ENCODE peak calls at places on chromosomes 11 and 22, in six cellular contexts. One of them, this sample, is unnamed.

GRCh38 chr11:119479685-119480275 is 56.8 kb upstream of the THY1 start:
- DNase-seq in astrocyte of the spinal cord: peak; percentile 26
- DNase-seq in dorsolateral prefrontal cortex: no peak
- DNase-seq in IMR-90: peak; percentile 65
- DNase-seq in cardiac fibroblast: peak; percentile 28
- DNase-seq in fibroblast of mammary gland: peak; percentile 42
- DNase-seq in this sample: peak; percentile 48

GRCh38 chr22:23913661-23914353 is 19.6 kb downstream of the MIF start:
- DNase-seq in dorsolateral prefrontal cortex: peak; percentile 100
- DNase-seq in astrocyte of the spinal cord: peak; percentile 99
- DNase-seq in fibroblast of mammary gland: peak; percentile 97
- DNase-seq in cardiac fibroblast: peak; percentile 98
- DNase-seq in IMR-90: peak; percentile 98
- DNase-seq in this sample: peak; percentile 99

GRCh38 chr22:41286639-41287091 is 678 bp upstream of the RANGAP1 start:
- DNase-seq in dorsolateral prefrontal cortex: no peak
- DNase-seq in fibroblast of mammary gland: peak; percentile 25
- DNase-seq in IMR-90: peak; percentile 38
- DNase-seq in astrocyte of the spinal cord: no peak
- DNase-seq in cardiac fibroblast: peak; percentile 48
- DNase-seq in this sample: no peak

GRCh38 chr11:69259072-69259471 is 34.9 kb upstream of the MYEOV start:
- DNase-seq in dorsolateral prefrontal cortex: no peak
- DNase-seq in cardiac fibroblast: no peak
- DNase-seq in IMR-90: no peak
- DNase-seq in astrocyte of the spinal cord: no peak
- DNase-seq in fibroblast of mammary gland: no peak
- DNase-seq in this sample: peak; percentile 60

GRCh38 chr11:43943931-43944751 is 1.7 kb downstream of the C11orf96 start:
- DNase-seq in IMR-90: peak; percentile 28
- DNase-seq in cardiac fibroblast: peak; percentile 38
- DNase-seq in fibroblast of mammary gland: no peak
- DNase-seq in astrocyte of the spinal cord: peak; percentile 63
- DNase-seq in dorsolateral prefrontal cortex: peak; percentile 55
- DNase-seq in this sample: peak; percentile 27

GRCh38 chr11:26028294-26028954 is 303.5 kb upstream of the ANO3 start:
- DNase-seq in dorsolateral prefrontal cortex: no peak
- DNase-seq in fibroblast of mammary gland: peak; percentile 73
- DNase-seq in IMR-90: peak; percentile 57
- DNase-seq in astrocyte of the spinal cord: peak; percentile 22
- DNase-seq in cardiac fibroblast: peak; percentile 69
- DNase-seq in this sample: peak; percentile 66

GRCh38 chr11:61632096-61632495 is 48.1 kb upstream of the DAGLA start:
- DNase-seq in dorsolateral prefrontal cortex: no peak
- DNase-seq in cardiac fibroblast: no peak
- DNase-seq in IMR-90: no peak
- DNase-seq in astrocyte of the spinal cord: no peak
- DNase-seq in fibroblast of mammary gland: no peak
- DNase-seq in this sample: no peak

GRCh38 chr11:76891285-76891684 is 30.6 kb downstream of the ACER3 start:
- DNase-seq in fibroblast of mammary gland: no peak
- DNase-seq in dorsolateral prefrontal cortex: no peak
- DNase-seq in astrocyte of the spinal cord: no peak
- DNase-seq in cardiac fibroblast: no peak
- DNase-seq in IMR-90: no peak
- DNase-seq in this sample: no peak

GRCh38 chr11:81658722-81659121 is 1074.9 kb downstream of the FAM181B start:
- DNase-seq in dorsolateral prefrontal cortex: no peak
- DNase-seq in IMR-90: peak; percentile 9
- DNase-seq in astrocyte of the spinal cord: peak; percentile 29
- DNase-seq in fibroblast of mammary gland: peak; percentile 29
- DNase-seq in cardiac fibroblast: peak; percentile 13
- DNase-seq in this sample: peak; percentile 62

GRCh38 chr11:118804094-118804493 is 13.1 kb upstream of the DDX6 start:
- DNase-seq in dorsolateral prefrontal cortex: no peak
- DNase-seq in fibroblast of mammary gland: no peak
- DNase-seq in IMR-90: no peak
- DNase-seq in cardiac fibroblast: no peak
- DNase-seq in astrocyte of the spinal cord: no peak
- DNase-seq in this sample: no peak

GRCh38 chr11:18778468-18778867 is 13.1 kb downstream of the PTPN5 start:
- DNase-seq in IMR-90: no peak
- DNase-seq in fibroblast of mammary gland: no peak
- DNase-seq in astrocyte of the spinal cord: no peak
- DNase-seq in cardiac fibroblast: no peak
- DNase-seq in dorsolateral prefrontal cortex: no peak
- DNase-seq in this sample: no peak

GRCh38 chr22:19438286-19438685 is 5.9 kb downstream of the MRPL40 start:
- DNase-seq in IMR-90: no peak
- DNase-seq in cardiac fibroblast: no peak
- DNase-seq in fibroblast of mammary gland: no peak
- DNase-seq in dorsolateral prefrontal cortex: no peak
- DNase-seq in astrocyte of the spinal cord: no peak
- DNase-seq in this sample: peak; percentile 37

GRCh38 chr11:60251485-60252207 is 8.7 kb upstream of the MS4A4E start:
- DNase-seq in cardiac fibroblast: peak; percentile 33
- DNase-seq in IMR-90: no peak
- DNase-seq in astrocyte of the spinal cord: no peak
- DNase-seq in dorsolateral prefrontal cortex: no peak
- DNase-seq in fibroblast of mammary gland: no peak
- DNase-seq in this sample: peak; percentile 44

GRCh38 chr11:118211006-118211405 is 13.8 kb downstream of the JAML start:
- DNase-seq in IMR-90: no peak
- DNase-seq in astrocyte of the spinal cord: no peak
- DNase-seq in dorsolateral prefrontal cortex: peak; percentile 41
- DNase-seq in fibroblast of mammary gland: peak; percentile 24
- DNase-seq in cardiac fibroblast: peak; percentile 71
- DNase-seq in this sample: no peak

GRCh38 chr11:86941077-86941870 is 13.9 kb downstream of the FZD4 start:
- DNase-seq in cardiac fibroblast: no peak
- DNase-seq in IMR-90: peak; percentile 25
- DNase-seq in astrocyte of the spinal cord: no peak
- DNase-seq in fibroblast of mammary gland: no peak
- DNase-seq in dorsolateral prefrontal cortex: no peak
- DNase-seq in this sample: no peak

GRCh38 chr11:86941871-86942208 is 13.4 kb downstream of the FZD4 start:
- DNase-seq in fibroblast of mammary gland: no peak
- DNase-seq in IMR-90: no peak
- DNase-seq in dorsolateral prefrontal cortex: no peak
- DNase-seq in cardiac fibroblast: no peak
- DNase-seq in astrocyte of the spinal cord: no peak
- DNase-seq in this sample: no peak

GRCh38 chr11:86938203-86938899 is 16.8 kb downstream of the FZD4 start:
- DNase-seq in astrocyte of the spinal cord: no peak
- DNase-seq in IMR-90: no peak
- DNase-seq in cardiac fibroblast: no peak
- DNase-seq in dorsolateral prefrontal cortex: no peak
- DNase-seq in fibroblast of mammary gland: no peak
- DNase-seq in this sample: peak; percentile 5

GRCh38 chr11:86938900-86939880 is 16.0 kb downstream of the FZD4 start:
- DNase-seq in IMR-90: peak; percentile 68
- DNase-seq in dorsolateral prefrontal cortex: no peak
- DNase-seq in cardiac fibroblast: peak; percentile 82
- DNase-seq in astrocyte of the spinal cord: peak; percentile 59
- DNase-seq in fibroblast of mammary gland: peak; percentile 74
- DNase-seq in this sample: peak; percentile 57

DNA sequence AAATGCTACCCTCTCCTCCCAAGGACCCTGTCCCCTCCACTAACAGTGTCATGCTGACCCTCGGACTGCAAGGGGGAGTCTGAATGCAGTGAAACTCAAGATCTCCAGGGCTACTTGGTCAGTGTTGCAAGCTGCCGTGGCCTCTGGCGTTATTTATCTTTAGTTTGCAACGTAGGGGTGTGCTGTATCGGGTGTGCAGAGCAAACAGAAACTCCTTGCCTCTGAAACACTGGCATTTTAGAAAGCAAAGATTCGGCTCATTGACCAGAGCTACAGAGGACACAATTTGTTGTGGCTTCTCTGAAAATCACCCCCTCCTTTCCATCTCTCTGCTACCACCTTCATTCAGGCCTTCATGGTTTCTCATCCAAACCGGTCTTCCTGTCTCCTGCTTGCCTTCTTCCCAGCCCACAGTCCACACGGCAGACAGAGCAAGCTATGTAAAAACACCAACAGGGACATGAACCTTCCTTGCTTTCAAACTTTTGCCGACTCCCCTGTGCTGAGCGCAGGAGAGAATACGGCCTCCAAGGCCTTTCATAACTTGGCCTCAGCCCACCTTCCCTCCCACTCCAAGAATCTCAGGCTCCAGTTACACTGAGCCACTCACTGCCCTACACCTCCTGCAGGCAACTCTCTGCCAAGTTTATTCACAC is 14.9 kb downstream of the FZD4 start:
- DNase-seq in astrocyte of the spinal cord: peak; percentile 74
- DNase-seq in fibroblast of mammary gland: peak; percentile 87
- DNase-seq in dorsolateral prefrontal cortex: no peak
- DNase-seq in cardiac fibroblast: peak; percentile 85
- DNase-seq in IMR-90: peak; percentile 83
- DNase-seq in this sample: no peak
- TF ChIP-seq CTCF in astrocyte of the spinal cord: no peak
- TF ChIP-seq CTCF in fibroblast of mammary gland: peak; percentile 19
- TF ChIP-seq CTCF in dorsolateral prefrontal cortex: no peak
- TF ChIP-seq CTCF in cardiac fibroblast: peak; percentile 13
- TF ChIP-seq CTCF in IMR-90: peak; percentile 3
- TF ChIP-seq CTCF in this sample: no peak

GRCh38 chr22:46045459-46046298 is 68.7 kb upstream of the WNT7B start:
- DNase-seq in astrocyte of the spinal cord: no peak
- DNase-seq in fibroblast of mammary gland: no peak
- DNase-seq in IMR-90: no peak
- DNase-seq in dorsolateral prefrontal cortex: peak; percentile 66
- DNase-seq in cardiac fibroblast: no peak
- DNase-seq in this sample: no peak

GRCh38 chr22:46044718-46045458 is 67.9 kb upstream of the WNT7B start:
- DNase-seq in cardiac fibroblast: no peak
- DNase-seq in astrocyte of the spinal cord: no peak
- DNase-seq in IMR-90: no peak
- DNase-seq in fibroblast of mammary gland: no peak
- DNase-seq in dorsolateral prefrontal cortex: peak; percentile 48
- DNase-seq in this sample: no peak

GRCh38 chr22:46047226-46047625 is 70.3 kb upstream of the WNT7B start:
- DNase-seq in astrocyte of the spinal cord: no peak
- DNase-seq in cardiac fibroblast: no peak
- DNase-seq in IMR-90: no peak
- DNase-seq in dorsolateral prefrontal cortex: no peak
- DNase-seq in fibroblast of mammary gland: no peak
- DNase-seq in this sample: no peak

GRCh38 chr22:46047841-46048595 is 71.1 kb upstream of the WNT7B start:
- DNase-seq in cardiac fibroblast: no peak
- DNase-seq in fibroblast of mammary gland: peak; percentile 17
- DNase-seq in astrocyte of the spinal cord: no peak
- DNase-seq in dorsolateral prefrontal cortex: no peak
- DNase-seq in IMR-90: no peak
- DNase-seq in this sample: no peak

DNA sequence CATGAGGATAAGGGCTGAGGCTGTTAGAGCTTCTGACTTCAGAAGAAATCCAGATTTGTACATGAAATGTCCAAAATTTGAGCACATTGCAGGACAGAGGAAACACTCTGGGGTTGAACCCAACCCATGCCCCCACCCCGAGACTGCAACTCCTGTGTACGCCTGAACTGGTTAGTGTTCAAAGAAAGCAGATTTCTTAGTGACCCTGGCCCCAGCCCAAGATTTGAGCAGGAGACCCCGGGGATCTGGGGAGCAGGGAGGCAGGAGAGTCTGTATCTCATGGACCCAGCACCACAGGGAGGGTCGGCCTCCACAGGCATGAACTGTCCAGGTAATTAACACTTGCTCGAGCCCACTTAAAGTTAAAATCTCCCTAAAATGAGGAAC is 69.3 kb upstream of the WNT7B start:
- DNase-seq in cardiac fibroblast: no peak
- DNase-seq in IMR-90: no peak
- DNase-seq in fibroblast of mammary gland: no peak
- DNase-seq in dorsolateral prefrontal cortex: no peak
- DNase-seq in astrocyte of the spinal cord: no peak
- DNase-seq in this sample: no peak
- H3K4me3 ChIP-seq in cardiac fibroblast: no peak overlapping the region
- H3K4me3 ChIP-seq in IMR-90: no peak overlapping the region
- H3K4me3 ChIP-seq in fibroblast of mammary gland: no peak overlapping the region
- H3K4me3 ChIP-seq in dorsolateral prefrontal cortex: peak overlapping the region; percentile 52
- H3K4me3 ChIP-seq in astrocyte of the spinal cord: no peak overlapping the region
- H3K4me3 ChIP-seq in this sample: no peak overlapping the region

GRCh38 chr11:46369458-46370152 is 11.9 kb upstream of the MDK start:
- DNase-seq in dorsolateral prefrontal cortex: no peak
- DNase-seq in cardiac fibroblast: peak; percentile 80
- DNase-seq in IMR-90: peak; percentile 77
- DNase-seq in fibroblast of mammary gland: peak; percentile 67
- DNase-seq in astrocyte of the spinal cord: peak; percentile 72
- DNase-seq in this sample: peak; percentile 65

GRCh38 chr11:46367244-46367915 is 14.1 kb upstream of the MDK start:
- DNase-seq in cardiac fibroblast: peak; percentile 61
- DNase-seq in IMR-90: peak; percentile 59
- DNase-seq in fibroblast of mammary gland: peak; percentile 68
- DNase-seq in dorsolateral prefrontal cortex: peak; percentile 68
- DNase-seq in astrocyte of the spinal cord: peak; percentile 28
- DNase-seq in this sample: peak; percentile 50

GRCh38 chr11:46366661-46367161 is 14.8 kb upstream of the MDK start:
- DNase-seq in dorsolateral prefrontal cortex: no peak
- DNase-seq in IMR-90: no peak
- DNase-seq in fibroblast of mammary gland: no peak
- DNase-seq in astrocyte of the spinal cord: no peak
- DNase-seq in cardiac fibroblast: no peak
- DNase-seq in this sample: no peak

GRCh38 chr11:46366260-46366659 is 15.2 kb upstream of the MDK start:
- DNase-seq in IMR-90: no peak
- DNase-seq in cardiac fibroblast: no peak
- DNase-seq in fibroblast of mammary gland: no peak
- DNase-seq in astrocyte of the spinal cord: no peak
- DNase-seq in dorsolateral prefrontal cortex: no peak
- DNase-seq in this sample: no peak

DNA sequence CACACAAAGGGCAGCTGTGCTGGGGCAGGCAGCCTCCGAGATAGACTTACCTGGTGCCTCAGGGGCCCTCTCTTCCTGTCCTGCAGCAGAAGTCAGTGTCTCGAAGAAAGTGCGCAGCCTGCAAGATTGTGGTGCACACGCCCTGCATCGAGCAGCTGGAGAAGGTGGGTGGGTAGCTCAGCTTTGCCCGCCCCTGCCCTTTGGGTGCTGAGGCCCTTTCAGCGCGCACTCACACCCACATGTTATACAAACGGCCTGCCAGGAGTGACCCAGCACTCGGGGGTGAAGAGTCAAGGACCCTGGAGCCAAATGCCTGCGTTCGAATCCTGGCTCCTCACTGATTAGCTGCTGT is 13.6 kb upstream of the MDK start:
- DNase-seq in cardiac fibroblast: no peak
- DNase-seq in astrocyte of the spinal cord: no peak
- DNase-seq in IMR-90: no peak
- DNase-seq in fibroblast of mammary gland: no peak
- DNase-seq in dorsolateral prefrontal cortex: no peak
- DNase-seq in this sample: no peak
- TF ChIP-seq CTCF in cardiac fibroblast: no peak
- TF ChIP-seq CTCF in astrocyte of the spinal cord: no peak
- TF ChIP-seq CTCF in IMR-90: no peak
- TF ChIP-seq CTCF in fibroblast of mammary gland: no peak
- TF ChIP-seq CTCF in dorsolateral prefrontal cortex: no peak
- TF ChIP-seq CTCF in this sample: no peak

DNA sequence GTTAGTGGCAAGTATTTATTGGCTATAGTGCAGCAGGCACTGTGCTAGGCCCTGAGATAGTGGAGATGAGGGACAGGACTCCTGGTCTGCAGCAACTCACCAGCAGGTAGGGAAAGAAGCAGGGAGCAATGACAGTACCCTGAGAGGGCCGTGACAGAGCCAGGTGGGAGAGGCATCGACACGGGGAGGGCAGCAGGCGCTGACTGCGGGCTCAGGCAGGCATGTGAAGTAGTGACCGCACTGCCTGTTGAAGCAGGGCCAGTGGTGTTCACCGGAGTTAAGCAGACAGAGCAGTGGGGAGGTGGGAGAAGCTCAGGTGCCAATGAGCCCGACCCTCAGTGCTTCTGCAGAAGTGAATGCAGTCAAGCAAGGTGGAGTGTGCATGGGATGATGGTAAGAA is 43.7 kb upstream of the ADA2 start:
- DNase-seq in astrocyte of the spinal cord: no peak
- DNase-seq in dorsolateral prefrontal cortex: no peak
- DNase-seq in cardiac fibroblast: no peak
- DNase-seq in IMR-90: no peak
- DNase-seq in fibroblast of mammary gland: no peak
- DNase-seq in this sample: no peak
- H3K4me3 ChIP-seq in astrocyte of the spinal cord: no peak overlapping the region
- H3K4me3 ChIP-seq in dorsolateral prefrontal cortex: no peak overlapping the region
- H3K4me3 ChIP-seq in cardiac fibroblast: no peak overlapping the region
- H3K4me3 ChIP-seq in IMR-90: no peak overlapping the region
- H3K4me3 ChIP-seq in fibroblast of mammary gland: no peak overlapping the region
- H3K4me3 ChIP-seq in this sample: no peak overlapping the region

This sample was measured in epithelial cell of esophagus.